ENCODE peak calls at places on chromosomes 13 and 19, in seven cellular contexts. One of them, this sample, is unnamed.
A peak's percentile ranks its signal among the peaks of the same experiment; 100 is the strongest.

GRCh38 chr19:8338835-8339234 is 4.2 kb downstream of the KANK3 start:
- DNase-seq in H9: peak; percentile 43
- DNase-seq in mesendoderm: no peak
- DNase-seq in IMR-90: no peak
- DNase-seq in neuronal stem cell: no peak
- DNase-seq in mesenchymal stem cell: no peak
- DNase-seq in H1: no peak
- DNase-seq in this sample: no peak

GRCh38 chr19:23312515-23312914 is 62.3 kb upstream of the ZNF724 start:
- DNase-seq in H1: no peak
- DNase-seq in mesenchymal stem cell: no peak
- DNase-seq in IMR-90: peak; percentile 7
- DNase-seq in neuronal stem cell: no peak
- DNase-seq in H9: no peak
- DNase-seq in mesendoderm: no peak
- DNase-seq in this sample: peak; percentile 98

GRCh38 chr19:1866693-1867358 is 3.4 kb upstream of the KLF16 start:
- DNase-seq in H1: no peak
- DNase-seq in IMR-90: no peak
- DNase-seq in mesenchymal stem cell: no peak
- DNase-seq in neuronal stem cell: no peak
- DNase-seq in H9: no peak
- DNase-seq in mesendoderm: no peak
- DNase-seq in this sample: no peak

GRCh38 chr13:28531195-28531955 is 36.4 kb upstream of the FLT1 start:
- DNase-seq in neuronal stem cell: peak; percentile 37
- DNase-seq in H9: no peak
- DNase-seq in IMR-90: peak; percentile 30
- DNase-seq in H1: peak; percentile 27
- DNase-seq in mesendoderm: peak; percentile 77
- DNase-seq in mesenchymal stem cell: peak; percentile 50
- DNase-seq in this sample: peak; percentile 36

GRCh38 chr13:73593199-73593765 is 534.5 kb downstream of the KLF5 start:
- DNase-seq in IMR-90: no peak
- DNase-seq in H9: no peak
- DNase-seq in mesenchymal stem cell: no peak
- DNase-seq in H1: no peak
- DNase-seq in mesendoderm: no peak
- DNase-seq in neuronal stem cell: no peak
- DNase-seq in this sample: no peak

GRCh38 chr13:43146400-43146799 is 123.0 kb downstream of the DNAJC15 start:
- DNase-seq in neuronal stem cell: no peak
- DNase-seq in mesendoderm: no peak
- DNase-seq in IMR-90: no peak
- DNase-seq in mesenchymal stem cell: no peak
- DNase-seq in H9: no peak
- DNase-seq in H1: no peak
- DNase-seq in this sample: no peak

GRCh38 chr13:109381546-109382180 is 404.7 kb downstream of the IRS2 start:
- DNase-seq in mesenchymal stem cell: peak; percentile 51
- DNase-seq in IMR-90: peak; percentile 71
- DNase-seq in H1: no peak
- DNase-seq in neuronal stem cell: no peak
- DNase-seq in H9: no peak
- DNase-seq in mesendoderm: no peak
- DNase-seq in this sample: peak; percentile 89

GRCh38 chr13:27644302-27644701 is 22.6 kb downstream of the POLR1D start:
- DNase-seq in H9: no peak
- DNase-seq in mesenchymal stem cell: peak; percentile 58
- DNase-seq in H1: no peak
- DNase-seq in IMR-90: peak; percentile 92
- DNase-seq in mesendoderm: no peak
- DNase-seq in neuronal stem cell: no peak
- DNase-seq in this sample: no peak

GRCh38 chr19:19421326-19421725 is 15.9 kb downstream of the GATAD2A start:
- DNase-seq in IMR-90: no peak
- DNase-seq in H9: no peak
- DNase-seq in neuronal stem cell: no peak
- DNase-seq in mesendoderm: no peak
- DNase-seq in mesenchymal stem cell: no peak
- DNase-seq in H1: no peak
- DNase-seq in this sample: no peak

GRCh38 chr19:47445527-47445926 is 26.2 kb downstream of the SLC8A2 start:
- DNase-seq in neuronal stem cell: no peak
- DNase-seq in H1: no peak
- DNase-seq in H9: no peak
- DNase-seq in IMR-90: no peak
- DNase-seq in mesendoderm: no peak
- DNase-seq in mesenchymal stem cell: no peak
- DNase-seq in this sample: no peak

GRCh38 chr19:7294571-7295212 is 478 bp upstream of the INSR start:
- DNase-seq in mesendoderm: peak; percentile 47
- DNase-seq in H1: no peak
- DNase-seq in H9: peak; percentile 43
- DNase-seq in IMR-90: peak; percentile 16
- DNase-seq in mesenchymal stem cell: peak; percentile 40
- DNase-seq in neuronal stem cell: peak; percentile 30
- DNase-seq in this sample: peak; percentile 59

GRCh38 chr19:54160948-54161347 is 1.4 kb upstream of the LENG1 start:
- DNase-seq in mesendoderm: no peak
- DNase-seq in IMR-90: no peak
- DNase-seq in H9: no peak
- DNase-seq in H1: no peak
- DNase-seq in neuronal stem cell: no peak
- DNase-seq in mesenchymal stem cell: no peak
- DNase-seq in this sample: no peak

GRCh38 chr13:46181799-46182490 is at the start of gene LCP1:
- DNase-seq in mesendoderm: peak; percentile 62
- DNase-seq in H1: no peak
- DNase-seq in IMR-90: no peak
- DNase-seq in neuronal stem cell: no peak
- DNase-seq in mesenchymal stem cell: no peak
- DNase-seq in H9: no peak
- DNase-seq in this sample: peak; percentile 41

GRCh38 chr13:95438297-95438696 is 114.2 kb upstream of the CLDN10 start:
- DNase-seq in mesenchymal stem cell: peak; percentile 11
- DNase-seq in H1: no peak
- DNase-seq in H9: no peak
- DNase-seq in neuronal stem cell: no peak
- DNase-seq in IMR-90: no peak
- DNase-seq in mesendoderm: peak; percentile 68
- DNase-seq in this sample: peak; percentile 66

GRCh38 chr19:5073153-5073844 is 104.4 kb downstream of the KDM4B start:
- DNase-seq in mesenchymal stem cell: no peak
- DNase-seq in IMR-90: no peak
- DNase-seq in H1: no peak
- DNase-seq in H9: peak; percentile 57
- DNase-seq in mesendoderm: no peak
- DNase-seq in neuronal stem cell: no peak
- DNase-seq in this sample: no peak

GRCh38 chr13:73492811-73493210 is 434.0 kb downstream of the KLF5 start:
- DNase-seq in H1: no peak
- DNase-seq in mesendoderm: no peak
- DNase-seq in mesenchymal stem cell: no peak
- DNase-seq in H9: no peak
- DNase-seq in IMR-90: no peak
- DNase-seq in neuronal stem cell: no peak
- DNase-seq in this sample: no peak

GRCh38 chr19:45470147-45471081 is 2.6 kb downstream of the FOSB start:
- DNase-seq in mesenchymal stem cell: peak; percentile 83
- DNase-seq in H1: no peak
- DNase-seq in neuronal stem cell: no peak
- DNase-seq in IMR-90: peak; percentile 67
- DNase-seq in mesendoderm: peak; percentile 54
- DNase-seq in H9: no peak
- DNase-seq in this sample: peak; percentile 65

GRCh38 chr19:5696196-5697021 is 6.3 kb downstream of the RPL36 start:
- DNase-seq in H9: peak; percentile 27
- DNase-seq in H1: no peak
- DNase-seq in mesenchymal stem cell: no peak
- DNase-seq in mesendoderm: no peak
- DNase-seq in IMR-90: no peak
- DNase-seq in neuronal stem cell: no peak
- DNase-seq in this sample: no peak

GRCh38 chr13:70729369-70729768 is 621.1 kb upstream of the KLHL1 start:
- DNase-seq in mesenchymal stem cell: no peak
- DNase-seq in mesendoderm: no peak
- DNase-seq in H9: no peak
- DNase-seq in H1: no peak
- DNase-seq in IMR-90: no peak
- DNase-seq in neuronal stem cell: no peak
- DNase-seq in this sample: no peak

GRCh38 chr19:2037676-2038255 is 13.3 kb downstream of the MKNK2 start:
- DNase-seq in H1: no peak
- DNase-seq in IMR-90: no peak
- DNase-seq in mesendoderm: no peak
- DNase-seq in mesenchymal stem cell: no peak
- DNase-seq in neuronal stem cell: no peak
- DNase-seq in H9: no peak
- DNase-seq in this sample: peak; percentile 2

GRCh38 chr13:29799041-29799440 is 51.4 kb downstream of the UBL3 start:
- DNase-seq in H1: no peak
- DNase-seq in mesenchymal stem cell: no peak
- DNase-seq in neuronal stem cell: no peak
- DNase-seq in H9: no peak
- DNase-seq in mesendoderm: no peak
- DNase-seq in IMR-90: no peak
- DNase-seq in this sample: peak; percentile 98

GRCh38 chr19:920051-920857 is 3.1 kb downstream of the KISS1R start:
- DNase-seq in neuronal stem cell: no peak
- DNase-seq in H9: no peak
- DNase-seq in IMR-90: no peak
- DNase-seq in mesendoderm: no peak
- DNase-seq in mesenchymal stem cell: peak; percentile 38
- DNase-seq in H1: no peak
- DNase-seq in this sample: peak; percentile 62

DNA sequence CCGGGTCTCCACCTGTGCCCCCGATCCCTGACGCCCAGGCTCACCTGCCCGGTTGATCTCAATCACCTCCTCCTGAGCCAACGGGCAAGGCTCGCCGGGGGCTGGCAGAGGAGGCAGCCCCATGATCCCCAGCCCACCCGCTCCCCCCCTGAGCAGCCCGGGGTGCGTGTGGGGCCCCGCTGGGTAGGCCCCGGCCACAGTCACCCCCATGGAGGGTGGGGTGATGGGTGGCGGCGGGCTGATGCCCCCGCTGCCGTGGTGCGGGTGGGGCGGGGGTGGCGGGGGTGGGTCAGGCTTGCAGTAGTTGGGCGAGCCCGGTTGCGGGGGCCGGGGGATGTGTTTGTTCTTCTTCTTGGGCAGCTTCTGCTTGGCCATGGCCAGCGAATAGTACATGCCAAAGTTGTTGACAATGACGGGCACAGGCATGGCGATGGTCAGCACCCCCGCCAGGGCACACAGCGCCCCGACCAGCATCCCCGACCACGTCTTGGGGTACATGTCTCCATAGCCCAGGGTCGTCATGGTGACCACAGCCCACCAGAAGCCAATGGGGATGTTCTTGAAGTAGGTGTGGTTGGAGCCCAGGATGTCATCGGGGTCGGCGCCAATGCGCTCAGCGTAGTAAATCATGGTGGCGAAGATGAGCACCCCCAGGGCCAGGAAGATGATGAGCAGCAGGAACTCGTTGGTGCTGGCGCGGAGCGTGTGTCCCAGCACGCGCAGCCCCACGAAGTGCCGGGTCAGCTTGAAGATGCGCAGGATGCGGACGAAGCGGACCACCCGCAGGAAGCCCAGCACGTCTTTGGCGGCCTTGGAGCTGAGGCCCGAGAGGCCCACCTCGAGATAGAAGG is 6.0 kb downstream of the KCNC3 start:
- DNase-seq in H9: no peak
- DNase-seq in neuronal stem cell: no peak
- DNase-seq in IMR-90: no peak
- DNase-seq in mesendoderm: no peak
- DNase-seq in H1: no peak
- DNase-seq in mesenchymal stem cell: no peak
- DNase-seq in this sample: no peak
- H4K8ac ChIP-seq in H9: no peak overlapping the region
- H4K8ac ChIP-seq in neuronal stem cell: no peak overlapping the region
- H4K8ac ChIP-seq in IMR-90: no peak overlapping the region
- H4K8ac ChIP-seq in mesendoderm: no peak overlapping the region
- H4K8ac ChIP-seq in H1: no peak overlapping the region
- H4K8ac ChIP-seq in mesenchymal stem cell: no peak overlapping the region
- H4K8ac ChIP-seq in this sample: no peak overlapping the region

GRCh38 chr13:112719016-112719415 is 29.2 kb downstream of the ATP11A start:
- DNase-seq in IMR-90: peak; percentile 61
- DNase-seq in H9: no peak
- DNase-seq in mesendoderm: no peak
- DNase-seq in mesenchymal stem cell: no peak
- DNase-seq in neuronal stem cell: no peak
- DNase-seq in H1: no peak
- DNase-seq in this sample: peak; percentile 99
- H4K8ac ChIP-seq in IMR-90: no peak overlapping the region
- H4K8ac ChIP-seq in H9: no peak overlapping the region
- H4K8ac ChIP-seq in mesendoderm: no peak overlapping the region
- H4K8ac ChIP-seq in mesenchymal stem cell: no peak overlapping the region
- H4K8ac ChIP-seq in neuronal stem cell: no peak overlapping the region
- H4K8ac ChIP-seq in H1: no peak overlapping the region
- H4K8ac ChIP-seq in this sample: no peak overlapping the region

DNA sequence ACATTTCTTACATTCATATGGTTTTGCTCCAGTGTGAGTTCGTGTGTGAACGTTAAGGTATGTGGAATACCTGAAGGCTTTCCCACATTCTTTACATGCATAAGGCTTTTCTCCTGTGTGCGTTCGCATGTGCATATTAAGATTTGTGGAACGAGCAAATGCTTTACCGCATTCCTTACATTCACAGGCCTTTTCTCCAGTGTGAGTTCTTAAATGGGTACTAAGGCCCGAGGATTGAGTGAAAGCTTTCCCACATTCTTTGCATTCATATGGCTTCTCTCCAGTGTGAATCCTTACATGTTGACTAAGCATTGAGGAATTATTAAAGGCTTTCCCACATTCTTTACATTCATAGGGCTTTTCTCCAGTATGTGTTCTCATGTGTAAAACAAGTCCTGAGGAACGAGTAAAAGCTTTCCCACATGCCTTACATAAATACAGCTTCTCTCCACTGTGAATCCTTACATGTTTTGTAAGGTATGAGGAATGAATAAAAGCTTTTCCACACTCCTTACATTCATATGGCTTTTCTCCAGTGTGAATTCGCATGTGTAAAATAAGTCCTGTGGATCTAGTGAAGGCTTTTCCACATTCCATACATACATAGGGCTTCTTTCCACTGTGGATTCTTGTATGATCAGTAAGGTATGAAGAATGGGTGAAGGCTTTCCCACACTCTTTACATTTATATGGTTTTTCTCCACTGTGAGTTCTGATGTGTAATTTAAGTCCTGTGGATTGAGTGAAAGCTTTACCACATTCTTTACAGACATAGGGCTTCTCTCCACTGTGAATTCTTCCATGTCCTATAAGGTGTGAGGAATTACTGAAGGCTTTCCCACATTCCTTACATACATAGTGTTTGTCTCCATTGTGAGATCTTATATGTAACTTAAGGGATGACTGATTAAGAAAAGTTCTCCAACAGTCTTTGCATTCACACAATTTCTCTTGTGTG is 10.7 kb downstream of the ZNF846 start:
- DNase-seq in neuronal stem cell: no peak
- DNase-seq in IMR-90: no peak
- DNase-seq in mesenchymal stem cell: peak; percentile 3
- DNase-seq in mesendoderm: peak; percentile 50
- DNase-seq in H9: no peak
- DNase-seq in H1: no peak
- DNase-seq in this sample: peak; percentile 56
- H4K8ac ChIP-seq in neuronal stem cell: no peak overlapping the region
- H4K8ac ChIP-seq in IMR-90: no peak overlapping the region
- H4K8ac ChIP-seq in mesenchymal stem cell: no peak overlapping the region
- H4K8ac ChIP-seq in mesendoderm: no peak overlapping the region
- H4K8ac ChIP-seq in H9: no peak overlapping the region
- H4K8ac ChIP-seq in H1: no peak overlapping the region
- H4K8ac ChIP-seq in this sample: no peak overlapping the region

GRCh38 chr19:30717381-30717780 is 345.2 kb downstream of the ZNF536 start:
- DNase-seq in IMR-90: no peak
- DNase-seq in H9: no peak
- DNase-seq in H1: no peak
- DNase-seq in mesenchymal stem cell: no peak
- DNase-seq in mesendoderm: no peak
- DNase-seq in neuronal stem cell: no peak
- DNase-seq in this sample: no peak
- H4K8ac ChIP-seq in IMR-90: no peak overlapping the region
- H4K8ac ChIP-seq in H9: no peak overlapping the region
- H4K8ac ChIP-seq in H1: no peak overlapping the region
- H4K8ac ChIP-seq in mesenchymal stem cell: no peak overlapping the region
- H4K8ac ChIP-seq in mesendoderm: no peak overlapping the region
- H4K8ac ChIP-seq in neuronal stem cell: no peak overlapping the region
- H4K8ac ChIP-seq in this sample: no peak overlapping the region